ENCODE peak calls at places on chromosomes 1 and 21, in four cellular contexts. One of them, this sample, is unnamed.

GRCh38 chr1:113325039-113325438 is 65.3 kb upstream of the MAGI3 start:
- DNase-seq in uterus: no peak
- DNase-seq in Peyer's patch: no peak
- DNase-seq in sigmoid colon: no peak
- DNase-seq in this sample: no peak

GRCh38 chr1:238474263-238474662 is 583.5 kb upstream of the ZP4 start:
- DNase-seq in uterus: no peak
- DNase-seq in Peyer's patch: no peak
- DNase-seq in sigmoid colon: no peak
- DNase-seq in this sample: no peak

GRCh38 chr21:42711667-42712066 is 58.2 kb downstream of the PDE9A start:
- DNase-seq in sigmoid colon: no peak
- DNase-seq in uterus: no peak
- DNase-seq in Peyer's patch: no peak
- DNase-seq in this sample: no peak

GRCh38 chr1:90458023-90458422 is 259.1 kb downstream of the BARHL2 start:
- DNase-seq in uterus: no peak
- DNase-seq in sigmoid colon: no peak
- DNase-seq in Peyer's patch: no peak
- DNase-seq in this sample: no peak

GRCh38 chr1:17892851-17893250 is 137.7 kb downstream of the ACTL8 start:
- DNase-seq in sigmoid colon: no peak
- DNase-seq in uterus: no peak
- DNase-seq in Peyer's patch: no peak
- DNase-seq in this sample: no peak

GRCh38 chr1:154191990-154192450 is at the start of gene TPM3:
- DNase-seq in uterus: peak; percentile 43
- DNase-seq in sigmoid colon: no peak
- DNase-seq in Peyer's patch: no peak
- DNase-seq in this sample: no peak

GRCh38 chr1:19676438-19676922 is 11.8 kb downstream of the HTR6 start:
- DNase-seq in uterus: no peak
- DNase-seq in sigmoid colon: peak; percentile 78
- DNase-seq in Peyer's patch: no peak
- DNase-seq in this sample: peak; percentile 93

GRCh38 chr21:35850542-35851103 is 209.7 kb downstream of the SETD4 start:
- DNase-seq in Peyer's patch: no peak
- DNase-seq in sigmoid colon: peak; percentile 61
- DNase-seq in uterus: no peak
- DNase-seq in this sample: no peak

GRCh38 chr1:40385437-40386310 is 12.1 kb downstream of the SMAP2 start:
- DNase-seq in uterus: no peak
- DNase-seq in Peyer's patch: no peak
- DNase-seq in sigmoid colon: no peak
- DNase-seq in this sample: no peak

GRCh38 chr1:226425431-226426031 is 17.6 kb upstream of the PARP1 start:
- DNase-seq in sigmoid colon: no peak
- DNase-seq in uterus: no peak
- DNase-seq in Peyer's patch: no peak
- DNase-seq in this sample: no peak

GRCh38 chr1:41387667-41388091 is 26.4 kb downstream of the FOXO6 start:
- DNase-seq in uterus: peak; percentile 87
- DNase-seq in Peyer's patch: peak; percentile 74
- DNase-seq in sigmoid colon: peak; percentile 92
- DNase-seq in this sample: peak; percentile 93

GRCh38 chr21:18877932-18878331 is 474.3 kb upstream of the TMPRSS15 start:
- DNase-seq in sigmoid colon: no peak
- DNase-seq in Peyer's patch: no peak
- DNase-seq in uterus: no peak
- DNase-seq in this sample: no peak

GRCh38 chr1:167374014-167374413 is 144.3 kb downstream of the CD247 start:
- DNase-seq in Peyer's patch: no peak
- DNase-seq in uterus: no peak
- DNase-seq in sigmoid colon: no peak
- DNase-seq in this sample: peak; percentile 16

GRCh38 chr1:17120962-17121837 is 1.9 kb upstream of the PADI2 start:
- DNase-seq in uterus: no peak
- DNase-seq in sigmoid colon: no peak
- DNase-seq in Peyer's patch: no peak
- DNase-seq in this sample: no peak

GRCh38 chr21:14215971-14216621 is at the start of gene RBM11:
- DNase-seq in sigmoid colon: peak; percentile 79
- DNase-seq in uterus: peak; percentile 75
- DNase-seq in Peyer's patch: peak; percentile 82
- DNase-seq in this sample: peak; percentile 30

GRCh38 chr1:14656384-14656937 is 58.0 kb downstream of the KAZN start:
- DNase-seq in sigmoid colon: no peak
- DNase-seq in Peyer's patch: no peak
- DNase-seq in uterus: no peak
- DNase-seq in this sample: no peak

GRCh38 chr1:100383743-100384405 is 31.6 kb downstream of the CDC14A start:
- DNase-seq in Peyer's patch: no peak
- DNase-seq in uterus: no peak
- DNase-seq in sigmoid colon: no peak
- DNase-seq in this sample: no peak

GRCh38 chr1:219661464-219662092 is 48.7 kb upstream of the ZC3H11B start:
- DNase-seq in uterus: no peak
- DNase-seq in Peyer's patch: no peak
- DNase-seq in sigmoid colon: no peak
- DNase-seq in this sample: no peak

GRCh38 chr1:31632649-31633048 is 12.0 kb downstream of the PEF1 start:
- DNase-seq in Peyer's patch: no peak
- DNase-seq in uterus: no peak
- DNase-seq in sigmoid colon: no peak
- DNase-seq in this sample: no peak

GRCh38 chr1:92690212-92690906 is 94.5 kb downstream of the EVI5 start:
- DNase-seq in Peyer's patch: no peak
- DNase-seq in uterus: no peak
- DNase-seq in sigmoid colon: no peak
- DNase-seq in this sample: no peak

GRCh38 chr1:36710008-36710407 is 227.3 kb upstream of the CSF3R start:
- DNase-seq in sigmoid colon: peak; percentile 45
- DNase-seq in uterus: no peak
- DNase-seq in Peyer's patch: no peak
- DNase-seq in this sample: no peak

GRCh38 chr1:94622757-94623156 is 81.2 kb upstream of the F3 start:
- DNase-seq in Peyer's patch: no peak
- DNase-seq in uterus: no peak
- DNase-seq in sigmoid colon: no peak
- DNase-seq in this sample: no peak

GRCh38 chr1:174376030-174376429 is 71.7 kb upstream of the GPR52 start:
- DNase-seq in Peyer's patch: no peak
- DNase-seq in sigmoid colon: no peak
- DNase-seq in uterus: no peak
- DNase-seq in this sample: no peak

GRCh38 chr1:54341763-54342162 is 64.4 kb downstream of the SSBP3 start:
- DNase-seq in uterus: no peak
- DNase-seq in sigmoid colon: no peak
- DNase-seq in Peyer's patch: no peak
- DNase-seq in this sample: no peak

GRCh38 chr1:54340434-54340833 is 65.8 kb downstream of the SSBP3 start:
- DNase-seq in Peyer's patch: no peak
- DNase-seq in sigmoid colon: no peak
- DNase-seq in uterus: no peak
- DNase-seq in this sample: no peak

GRCh38 chr1:54342306-54342705 is 63.9 kb downstream of the SSBP3 start:
- DNase-seq in uterus: no peak
- DNase-seq in sigmoid colon: no peak
- DNase-seq in Peyer's patch: no peak
- DNase-seq in this sample: no peak

GRCh38 chr1:54339126-54339525 is 67.1 kb downstream of the SSBP3 start:
- DNase-seq in sigmoid colon: no peak
- DNase-seq in Peyer's patch: no peak
- DNase-seq in uterus: no peak
- DNase-seq in this sample: no peak

DNA sequence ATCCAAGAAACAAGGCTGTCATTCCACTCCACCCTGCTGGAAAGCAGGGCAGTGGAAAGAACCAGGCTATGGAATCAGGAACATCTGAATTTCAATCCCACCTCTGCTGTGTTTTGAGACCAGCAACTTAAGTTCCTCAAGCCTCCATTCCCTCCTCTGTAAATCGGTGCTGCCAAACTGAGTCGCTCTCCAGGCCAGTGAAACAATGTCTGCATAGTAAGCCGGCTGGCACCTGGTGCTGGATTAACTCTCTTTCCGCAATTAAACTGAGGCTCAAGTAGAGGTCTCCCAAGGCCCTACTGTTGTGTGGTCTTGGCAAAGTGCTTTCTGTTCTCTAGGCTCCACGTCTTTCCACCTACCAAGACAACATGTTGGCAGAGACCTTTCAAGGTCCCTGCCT is 65.3 kb downstream of the SSBP3 start:
- DNase-seq in sigmoid colon: no peak
- DNase-seq in Peyer's patch: no peak
- DNase-seq in uterus: no peak
- DNase-seq in this sample: no peak
- H3K4me3 ChIP-seq in sigmoid colon: no peak overlapping the region
- H3K4me3 ChIP-seq in Peyer's patch: no peak overlapping the region
- H3K4me3 ChIP-seq in uterus: no peak overlapping the region
- H3K4me3 ChIP-seq in this sample: no peak overlapping the region

GRCh38 chr1:243946253-243946652 is 96.2 kb upstream of the AKT3 start:
- DNase-seq in sigmoid colon: no peak
- DNase-seq in uterus: no peak
- DNase-seq in Peyer's patch: no peak
- DNase-seq in this sample: no peak

GRCh38 chr1:243943671-243944428 is 93.8 kb upstream of the AKT3 start:
- DNase-seq in Peyer's patch: no peak
- DNase-seq in sigmoid colon: no peak
- DNase-seq in uterus: no peak
- DNase-seq in this sample: peak; percentile 29

GRCh38 chr1:243944429-243945160 is 94.6 kb upstream of the AKT3 start:
- DNase-seq in Peyer's patch: no peak
- DNase-seq in sigmoid colon: no peak
- DNase-seq in uterus: no peak
- DNase-seq in this sample: no peak

GRCh38 chr1:243945727-243946126 is 95.7 kb upstream of the AKT3 start:
- DNase-seq in Peyer's patch: no peak
- DNase-seq in sigmoid colon: no peak
- DNase-seq in uterus: no peak
- DNase-seq in this sample: no peak

DNA sequence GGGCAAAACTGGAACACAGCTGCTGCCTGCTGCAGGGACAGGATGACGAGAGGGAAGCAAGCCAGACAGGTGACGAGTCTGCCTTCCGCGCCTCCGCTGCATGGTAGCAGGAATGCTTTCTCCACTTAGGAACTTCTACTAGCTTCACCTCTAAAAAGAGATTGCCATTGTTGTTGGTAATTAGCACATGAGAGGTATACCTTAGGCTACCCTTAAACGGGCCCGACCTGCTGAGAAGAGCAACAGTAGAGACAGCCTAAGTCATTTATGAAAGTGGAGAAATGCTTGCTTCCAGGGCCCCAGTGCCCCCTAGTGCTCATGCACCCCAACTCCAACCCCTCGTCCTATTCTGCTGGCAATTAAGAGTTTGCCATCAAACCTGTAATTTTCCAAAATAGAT is 96.9 kb upstream of the AKT3 start:
- DNase-seq in sigmoid colon: no peak
- DNase-seq in Peyer's patch: no peak
- DNase-seq in uterus: no peak
- DNase-seq in this sample: no peak
- TF ChIP-seq CTCF in sigmoid colon: peak; percentile 14
- TF ChIP-seq CTCF in Peyer's patch: peak; percentile 10
- TF ChIP-seq CTCF in uterus: peak; percentile 38
- TF ChIP-seq CTCF in this sample: no peak

DNA sequence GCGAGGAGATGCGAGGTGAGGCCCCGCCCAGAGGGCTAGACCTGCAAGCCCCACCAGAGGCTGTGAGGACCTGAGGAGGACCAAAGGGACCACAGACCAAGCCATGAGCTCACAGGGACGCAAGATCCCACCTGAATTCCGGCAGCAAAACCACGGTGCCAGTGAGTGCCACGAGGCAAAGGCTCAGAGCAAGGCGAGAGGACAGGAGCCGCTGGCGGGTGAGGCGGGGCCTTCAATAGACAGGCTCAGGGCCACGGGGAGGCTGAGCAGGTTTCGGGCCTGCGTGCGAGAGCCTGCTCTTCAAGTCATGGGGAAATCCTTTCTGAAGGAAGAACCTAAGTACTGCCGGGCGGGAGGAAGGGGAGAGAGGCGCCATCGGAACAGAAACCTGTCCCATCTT is 7.1 kb upstream of the TMEM240 start:
- DNase-seq in Peyer's patch: no peak
- DNase-seq in sigmoid colon: no peak
- DNase-seq in uterus: no peak
- DNase-seq in this sample: no peak
- TF ChIP-seq POLR2A in Peyer's patch: no peak
- TF ChIP-seq POLR2A in sigmoid colon: no peak
- TF ChIP-seq POLR2A in uterus: no peak
- TF ChIP-seq POLR2A in this sample: no peak

DNA sequence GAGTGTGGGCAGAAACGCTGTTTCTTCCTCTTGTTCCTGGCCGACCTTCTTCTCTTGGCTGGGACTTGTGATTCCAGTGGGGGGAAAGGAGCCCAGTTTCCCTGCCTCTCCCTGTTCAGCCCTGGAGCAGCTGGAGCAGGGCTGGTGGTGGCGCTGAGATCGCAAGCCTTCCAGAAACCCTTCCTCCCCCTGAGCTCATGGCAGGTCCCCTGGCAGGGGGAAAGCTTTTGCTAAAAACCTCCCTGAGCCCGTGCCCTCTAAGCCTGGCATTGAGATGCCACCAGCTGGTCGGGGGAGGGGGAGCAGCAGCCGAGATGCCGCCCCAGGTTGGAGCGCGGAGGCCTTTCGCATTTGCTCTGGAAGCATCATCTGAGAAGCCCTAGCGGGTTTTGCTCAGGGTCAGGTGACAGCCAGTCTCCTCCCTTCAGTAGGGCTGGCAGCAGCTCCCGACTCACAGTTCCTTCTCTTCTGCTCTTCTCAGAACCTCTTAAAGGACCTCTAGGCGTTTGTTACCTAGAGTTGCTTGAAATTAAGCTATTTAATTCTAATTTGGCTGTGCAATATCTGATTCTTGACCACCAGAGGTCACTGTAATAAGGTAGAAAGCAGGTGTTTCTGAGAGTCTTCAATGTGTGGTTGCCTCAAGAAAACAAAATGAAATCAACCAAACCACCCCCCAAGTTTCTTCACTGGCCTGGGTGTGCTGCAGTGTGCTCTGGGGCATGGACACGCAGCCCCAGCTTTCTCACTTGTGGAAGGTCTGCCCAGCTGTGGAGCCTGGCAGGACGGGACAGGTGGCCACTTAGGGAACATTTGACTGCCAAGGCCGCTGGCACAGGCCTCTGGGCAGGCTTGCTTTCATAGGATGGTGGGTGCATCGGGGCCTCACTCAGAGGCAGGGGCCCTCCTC is 257.3 kb downstream of the CAMTA1 start:
- DNase-seq in uterus: no peak
- DNase-seq in Peyer's patch: no peak
- DNase-seq in sigmoid colon: no peak
- DNase-seq in this sample: no peak
- H3K4me3 ChIP-seq in uterus: no peak overlapping the region
- H3K4me3 ChIP-seq in Peyer's patch: no peak overlapping the region
- H3K4me3 ChIP-seq in sigmoid colon: no peak overlapping the region
- H3K4me3 ChIP-seq in this sample: no peak overlapping the region

GRCh38 chr1:26959722-26960624 is at the start of gene KDF1:
- DNase-seq in uterus: no peak
- DNase-seq in sigmoid colon: no peak
- DNase-seq in Peyer's patch: peak; percentile 93
- DNase-seq in this sample: peak; percentile 46
- TF ChIP-seq CTCF in uterus: no peak
- TF ChIP-seq CTCF in sigmoid colon: no peak
- TF ChIP-seq CTCF in Peyer's patch: peak; percentile 25
- TF ChIP-seq CTCF in this sample: no peak

GRCh38 chr21:37563641-37564340 is 197.2 kb downstream of the DYRK1A start:
- DNase-seq in sigmoid colon: peak; percentile 96
- DNase-seq in Peyer's patch: peak; percentile 95
- DNase-seq in uterus: peak; percentile 91
- DNase-seq in this sample: peak; percentile 91
- TF ChIP-seq POLR2A in sigmoid colon: peak; percentile 18
- TF ChIP-seq POLR2A in Peyer's patch: peak; percentile 49
- TF ChIP-seq POLR2A in uterus: peak; percentile 71
- TF ChIP-seq POLR2A in this sample: no peak

This sample was measured in lower leg skin.